ENCODE peak calls at places on chromosomes 6 and 20, in five cellular contexts. N is H9, L is H1, R is mesenchymal stem cell, Q is trophoblast cell. F is an unnamed sample.

GRCh38 chr6:14638932-14639875 is 521.6 kb downstream of the CD83 start:
- DNase-seq in L (no peak), N (no peak), Q (peak), R (peak), F (peak)

GRCh38 chr6:36700812-36701211 is 3.2 kb downstream of the RAB44 start:
- DNase-seq in N (no peak), R (no peak), L (no peak), Q (no peak), F (no peak)

GRCh38 chr20:21265457-21266190 is 37.5 kb upstream of the XRN2 start:
- DNase-seq in N (no peak), R (no peak), Q (no peak), L (no peak), F (no peak)

GRCh38 chr6:168326294-168327261 is 7.0 kb upstream of the DACT2 start:
- DNase-seq in N (no peak), L (no peak), R (no peak), Q (peak), F (no peak)

GRCh38 chr20:21901470-21902275 is 196.2 kb downstream of the PAX1 start:
- DNase-seq in Q (no peak), R (no peak), N (no peak), L (no peak), F (no peak)

GRCh38 chr6:135972120-135972519 is 120.6 kb downstream of the PDE7B start:
- DNase-seq in R (no peak), Q (no peak), N (no peak), L (no peak), F (no peak)

GRCh38 chr6:34115396-34116314 is 30.2 kb downstream of the GRM4 start:
- DNase-seq in R (peak), N (peak), Q (peak), L (no peak), F (peak)

GRCh38 chr6:29561618-29562181 is 2.2 kb upstream of the UBD start:
- DNase-seq in Q (no peak), L (no peak), R (no peak), N (no peak), F (no peak)

GRCh38 chr6:42783876-42784738 is 2.3 kb downstream of the BICRAL start:
- DNase-seq in R (no peak), L (no peak), Q (peak), N (no peak), F (no peak)

GRCh38 chr6:25122622-25123237 is 156.4 kb upstream of the CARMIL1 start:
- DNase-seq in L (no peak), Q (no peak), R (no peak), N (no peak), F (no peak)

GRCh38 chr20:6162239-6162638 is 39.4 kb upstream of the FERMT1 start:
- DNase-seq in R (no peak), Q (no peak), N (no peak), L (no peak), F (no peak)

GRCh38 chr6:109695468-109695867 is 4.4 kb downstream of the FIG4 start:
- DNase-seq in Q (peak), L (no peak), R (no peak), N (no peak), F (no peak)

GRCh38 chr6:102995491-102995890 is 1602.0 kb downstream of the GRIK2 start:
- DNase-seq in Q (peak), R (no peak), N (no peak), L (no peak), F (no peak)

GRCh38 chr6:103000686-103001085 is 1607.2 kb downstream of the GRIK2 start:
- DNase-seq in R (no peak), L (no peak), Q (no peak), N (no peak), F (no peak)

DNA sequence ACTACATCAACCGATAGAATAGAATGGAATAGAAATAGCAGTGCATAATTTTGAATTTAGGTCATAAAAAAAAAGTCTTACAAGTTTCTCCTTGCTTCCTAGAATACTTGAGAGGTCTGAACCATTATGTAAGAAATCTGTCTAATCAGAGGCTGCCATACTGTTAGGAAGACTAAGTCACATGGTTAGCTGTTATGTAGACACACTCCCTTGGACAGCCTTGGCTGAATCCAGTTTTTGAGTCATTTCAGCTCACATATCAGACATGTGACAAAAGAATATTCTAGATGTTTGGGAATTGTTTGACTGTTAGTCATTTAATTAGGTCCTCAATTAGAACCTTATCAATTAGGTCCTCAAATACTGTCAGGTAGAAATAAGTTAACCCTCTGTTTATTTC is 1601.4 kb downstream of the GRIK2 start:
- DNase-seq in Q (peak), L (no peak), R (no peak), N (no peak), F (no peak)
- H2BK12ac ChIP-seq in Q (no peak), L (no peak), R (no peak), N (no peak), F (no peak)

GRCh38 chr6:129653746-129654145 is 56.2 kb downstream of the ARHGAP18 start:
- DNase-seq in R (no peak), N (no peak), Q (no peak), L (no peak), F (no peak)
- H2BK12ac ChIP-seq in R (no peak), N (no peak), Q (no peak), L (no peak), F (no peak)

DNA sequence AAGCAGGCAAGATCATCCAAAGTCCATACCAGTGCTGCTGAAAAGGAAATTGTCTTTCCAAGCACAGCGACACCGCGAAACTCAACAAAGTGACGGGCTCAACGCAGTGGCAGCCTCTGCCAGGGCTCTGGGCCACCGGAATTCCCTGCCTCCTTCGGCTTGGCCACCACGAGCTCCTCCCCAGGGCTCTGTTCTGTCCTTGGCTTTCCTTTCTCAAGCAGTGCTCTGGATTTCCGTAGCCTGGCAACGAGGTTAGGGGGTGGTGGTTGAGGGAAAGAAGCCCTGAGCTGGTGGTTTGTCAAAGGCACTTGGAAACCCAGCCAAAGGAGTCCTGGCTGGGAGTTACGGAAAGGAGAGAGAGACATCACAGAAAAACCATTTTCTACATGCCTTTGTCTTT is 31.2 kb downstream of the PRR18 start:
- DNase-seq in L (no peak), N (no peak), Q (no peak), R (peak), F (no peak)
- H2BK12ac ChIP-seq in L (no peak), N (no peak), Q (no peak), R (no peak), F (no peak)

DNA sequence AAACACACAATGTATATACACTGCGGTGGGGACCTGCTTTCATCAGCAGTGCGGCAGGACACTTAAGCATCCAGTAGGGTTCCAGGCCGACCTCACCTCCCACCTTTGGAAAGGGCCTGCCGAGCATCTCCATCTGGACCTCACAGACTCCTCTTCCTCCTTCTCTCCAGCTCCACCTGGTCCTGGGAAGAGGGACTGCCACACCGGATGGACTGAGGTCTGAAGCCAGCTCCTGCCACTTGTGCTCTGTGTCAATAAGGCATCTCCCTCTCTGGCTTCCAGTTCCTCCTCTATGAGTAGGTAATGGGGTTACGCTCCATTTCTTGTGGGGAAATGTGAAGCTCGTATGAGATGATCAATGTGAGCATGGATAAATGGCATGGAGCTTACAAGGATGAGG is 19.1 kb upstream of the NNAT start:
- DNase-seq in N (peak), R (no peak), L (no peak), Q (no peak), F (no peak)
- H2BK12ac ChIP-seq in N (no peak), R (no peak), L (no peak), Q (no peak), F (no peak)

GRCh38 chr6:7502743-7503142 is 38.7 kb upstream of the DSP start:
- DNase-seq in N (peak), L (no peak), R (no peak), Q (peak), F (no peak)

GRCh38 chr6:7500737-7501282 is 40.7 kb upstream of the DSP start:
- DNase-seq in N (no peak), Q (no peak), R (no peak), L (no peak), F (no peak)

GRCh38 chr6:7505196-7505699 is 36.2 kb upstream of the DSP start:
- DNase-seq in L (peak), N (peak), Q (peak), R (peak), F (peak)

GRCh38 chr6:7507600-7507999 is 33.9 kb upstream of the DSP start:
- DNase-seq in Q (no peak), R (no peak), L (no peak), N (no peak), F (no peak)

DNA sequence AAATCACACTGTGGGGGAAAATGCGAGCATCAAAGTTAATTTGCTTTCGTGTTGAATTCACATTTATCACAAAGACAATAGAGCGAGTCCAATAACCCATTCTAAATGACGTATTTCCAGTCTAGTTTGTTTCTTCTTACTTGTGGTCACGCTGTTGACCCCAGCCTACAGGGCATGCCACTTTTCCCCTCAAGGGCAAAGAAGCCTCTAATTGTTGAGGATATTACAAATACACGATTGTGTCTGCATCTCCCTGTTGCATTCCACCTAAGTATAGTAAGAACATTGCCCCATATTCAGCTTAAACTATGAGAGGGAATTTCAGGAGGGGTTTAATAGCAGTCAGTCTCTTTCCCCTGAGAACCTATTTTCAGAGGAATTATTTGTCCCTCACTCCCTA is 37.4 kb upstream of the DSP start:
- DNase-seq in Q (no peak), R (no peak), L (no peak), N (no peak), F (no peak)
- H2BK12ac ChIP-seq in Q (no peak), R (no peak), L (no peak), N (no peak), F (no peak)

DNA sequence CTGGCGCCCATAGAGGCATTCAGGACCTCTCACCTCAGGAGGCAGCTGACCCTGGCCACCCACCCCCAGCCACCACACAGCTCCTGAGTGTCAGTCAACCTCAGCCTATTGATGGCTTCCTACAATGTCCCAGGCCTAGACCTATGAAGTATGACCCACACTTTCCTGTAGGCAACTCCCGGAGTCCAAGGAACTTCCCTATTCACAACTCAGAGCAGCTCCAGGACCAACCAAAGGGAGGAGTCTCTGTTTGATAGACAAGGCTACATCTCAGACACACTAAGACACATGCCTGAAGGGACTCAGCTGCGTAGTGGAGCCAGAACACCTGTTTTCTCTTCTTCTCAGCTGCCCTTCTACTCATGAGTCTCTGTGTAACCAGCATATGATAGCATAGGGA is 169.1 kb downstream of the MAFB start:
- DNase-seq in Q (no peak), L (no peak), N (no peak), R (no peak), F (no peak)
- H2BK12ac ChIP-seq in Q (no peak), L (no peak), N (no peak), R (no peak), F (no peak)

GRCh38 chr6:125375841-125376240 is 74.1 kb upstream of the HDDC2 start:
- DNase-seq in N (no peak), Q (no peak), R (peak), L (no peak), F (no peak)
- H2BK12ac ChIP-seq in N (no peak), Q (no peak), R (no peak), L (no peak), F (no peak)

GRCh38 chr6:79697430-79697829 is 66.3 kb downstream of the SH3BGRL2 start:
- DNase-seq in R (no peak), L (no peak), N (no peak), Q (no peak), F (no peak)
- H2BK12ac ChIP-seq in R (no peak), L (no peak), N (no peak), Q (no peak), F (no peak)

GRCh38 chr20:31475032-31475431 is at the start of the genes DEFB124 and REM1:
- DNase-seq in L (no peak), R (no peak), Q (no peak), N (peak), F (no peak)
- H2BK12ac ChIP-seq in L (no peak), R (no peak), Q (no peak), N (no peak), F (no peak)

F was measured in neuronal stem cell.